ENCODE peak calls at places on chromosomes 16 and 17, in six cellular contexts. One of them, this sample, is unnamed.

GRCh38 chr16:77037696-77038347 is 153.2 kb upstream of the MON1B start:
- DNase-seq in esophagus squamous epithelium: no peak
- DNase-seq in A549: no peak
- DNase-seq in tibial nerve: no peak
- DNase-seq in uterus: no peak
- DNase-seq in IMR-90: no peak
- DNase-seq in this sample: peak; percentile 10

GRCh38 chr17:74873874-74874614 is 1.2 kb upstream of the FDXR start:
- DNase-seq in esophagus squamous epithelium: no peak
- DNase-seq in A549: peak; percentile 78
- DNase-seq in tibial nerve: no peak
- DNase-seq in uterus: no peak
- DNase-seq in IMR-90: no peak
- DNase-seq in this sample: peak; percentile 57

GRCh38 chr16:22970191-22970845 is 156.4 kb downstream of the HS3ST2 start:
- DNase-seq in esophagus squamous epithelium: no peak
- DNase-seq in A549: no peak
- DNase-seq in tibial nerve: no peak
- DNase-seq in uterus: no peak
- DNase-seq in IMR-90: no peak
- DNase-seq in this sample: no peak

GRCh38 chr17:17737938-17738894 is 57.0 kb downstream of the RAI1 start:
- DNase-seq in esophagus squamous epithelium: no peak
- DNase-seq in A549: peak; percentile 83
- DNase-seq in tibial nerve: no peak
- DNase-seq in uterus: no peak
- DNase-seq in IMR-90: no peak
- DNase-seq in this sample: no peak

GRCh38 chr17:72662827-72663190 is 429.7 kb downstream of the SLC39A11 start:
- DNase-seq in esophagus squamous epithelium: no peak
- DNase-seq in A549: no peak
- DNase-seq in tibial nerve: no peak
- DNase-seq in uterus: no peak
- DNase-seq in IMR-90: no peak
- DNase-seq in this sample: no peak

GRCh38 chr16:49473131-49473530 is 99.5 kb downstream of the C16orf78 start:
- DNase-seq in esophagus squamous epithelium: no peak
- DNase-seq in A549: no peak
- DNase-seq in tibial nerve: no peak
- DNase-seq in uterus: peak; percentile 4
- DNase-seq in IMR-90: no peak
- DNase-seq in this sample: no peak

GRCh38 chr17:48463531-48463930 is 33.5 kb upstream of the SKAP1 start:
- DNase-seq in esophagus squamous epithelium: no peak
- DNase-seq in A549: no peak
- DNase-seq in tibial nerve: no peak
- DNase-seq in uterus: no peak
- DNase-seq in IMR-90: no peak
- DNase-seq in this sample: no peak

GRCh38 chr17:19539841-19540311 is 6.2 kb downstream of the SLC47A1 start:
- DNase-seq in esophagus squamous epithelium: no peak
- DNase-seq in A549: no peak
- DNase-seq in tibial nerve: no peak
- DNase-seq in uterus: no peak
- DNase-seq in IMR-90: no peak
- DNase-seq in this sample: no peak

GRCh38 chr16:57594531-57595031 is 33.8 kb upstream of the ADGRG1 start:
- DNase-seq in esophagus squamous epithelium: no peak
- DNase-seq in A549: no peak
- DNase-seq in tibial nerve: no peak
- DNase-seq in uterus: no peak
- DNase-seq in IMR-90: no peak
- DNase-seq in this sample: no peak

GRCh38 chr16:8655184-8655717 is 19.2 kb upstream of the ABAT start:
- DNase-seq in esophagus squamous epithelium: no peak
- DNase-seq in A549: peak; percentile 17
- DNase-seq in tibial nerve: no peak
- DNase-seq in uterus: no peak
- DNase-seq in IMR-90: peak; percentile 35
- DNase-seq in this sample: peak; percentile 83

GRCh38 chr17:16443390-16444257 is 28.3 kb downstream of the TRPV2 start:
- DNase-seq in esophagus squamous epithelium: no peak
- DNase-seq in A549: no peak
- DNase-seq in tibial nerve: no peak
- DNase-seq in uterus: no peak
- DNase-seq in IMR-90: no peak
- DNase-seq in this sample: peak; percentile 50

GRCh38 chr17:51434434-51435170 is 174.3 kb downstream of the UTP18 start:
- DNase-seq in esophagus squamous epithelium: no peak
- DNase-seq in A549: peak; percentile 55
- DNase-seq in tibial nerve: no peak
- DNase-seq in uterus: no peak
- DNase-seq in IMR-90: no peak
- DNase-seq in this sample: peak; percentile 30

GRCh38 chr17:43406676-43407645 is 8.2 kb downstream of the ARL4D start:
- DNase-seq in esophagus squamous epithelium: no peak
- DNase-seq in A549: peak; percentile 72
- DNase-seq in tibial nerve: no peak
- DNase-seq in uterus: no peak
- DNase-seq in IMR-90: peak; percentile 84
- DNase-seq in this sample: no peak

GRCh38 chr16:76488065-76488417 is 210.8 kb downstream of the CNTNAP4 start:
- DNase-seq in esophagus squamous epithelium: no peak
- DNase-seq in A549: no peak
- DNase-seq in tibial nerve: no peak
- DNase-seq in uterus: no peak
- DNase-seq in IMR-90: no peak
- DNase-seq in this sample: no peak

GRCh38 chr17:19260958-19261357 is 23.8 kb downstream of the EPN2 start:
- DNase-seq in esophagus squamous epithelium: no peak
- DNase-seq in A549: peak; percentile 50
- DNase-seq in tibial nerve: no peak
- DNase-seq in uterus: peak; percentile 43
- DNase-seq in IMR-90: no peak
- DNase-seq in this sample: peak; percentile 33

GRCh38 chr16:87723224-87723619 is 42.6 kb downstream of the KLHDC4 start:
- DNase-seq in esophagus squamous epithelium: no peak
- DNase-seq in A549: no peak
- DNase-seq in tibial nerve: peak; percentile 66
- DNase-seq in uterus: no peak
- DNase-seq in IMR-90: peak; percentile 97
- DNase-seq in this sample: no peak

GRCh38 chr17:4229627-4230026 is 34.2 kb downstream of the ANKFY1 start:
- DNase-seq in esophagus squamous epithelium: no peak
- DNase-seq in A549: no peak
- DNase-seq in tibial nerve: peak; percentile 56
- DNase-seq in uterus: peak; percentile 68
- DNase-seq in IMR-90: peak; percentile 65
- DNase-seq in this sample: no peak

GRCh38 chr16:85056211-85056748 is 28.7 kb downstream of the KIAA0513 start:
- DNase-seq in esophagus squamous epithelium: no peak
- DNase-seq in A549: no peak
- DNase-seq in tibial nerve: no peak
- DNase-seq in uterus: peak; percentile 43
- DNase-seq in IMR-90: peak; percentile 36
- DNase-seq in this sample: peak; percentile 54

GRCh38 chr16:84368327-84368996 is at the start of gene ATP2C2:
- DNase-seq in esophagus squamous epithelium: no peak
- DNase-seq in A549: no peak
- DNase-seq in tibial nerve: no peak
- DNase-seq in uterus: no peak
- DNase-seq in IMR-90: no peak
- DNase-seq in this sample: no peak

GRCh38 chr16:57810197-57811024 is 8.1 kb upstream of the KIFC3 start:
- DNase-seq in esophagus squamous epithelium: peak; percentile 40
- DNase-seq in A549: peak; percentile 98
- DNase-seq in tibial nerve: peak; percentile 56
- DNase-seq in uterus: peak; percentile 76
- DNase-seq in IMR-90: peak; percentile 68
- DNase-seq in this sample: peak; percentile 98

GRCh38 chr16:88651276-88651988 is 579 bp upstream of the CYBA start:
- DNase-seq in esophagus squamous epithelium: peak; percentile 68
- DNase-seq in A549: peak; percentile 48
- DNase-seq in tibial nerve: no peak
- DNase-seq in uterus: no peak
- DNase-seq in IMR-90: no peak
- DNase-seq in this sample: peak; percentile 91

GRCh38 chr17:74987909-74988711 is 678 bp downstream of the CDR2L start:
- DNase-seq in esophagus squamous epithelium: no peak
- DNase-seq in A549: peak; percentile 74
- DNase-seq in tibial nerve: peak; percentile 78
- DNase-seq in uterus: peak; percentile 93
- DNase-seq in IMR-90: peak; percentile 76
- DNase-seq in this sample: peak; percentile 52

GRCh38 chr17:39867891-39868553 is at the start of gene ZPBP2:
- DNase-seq in esophagus squamous epithelium: no peak
- DNase-seq in A549: no peak
- DNase-seq in tibial nerve: no peak
- DNase-seq in uterus: no peak
- DNase-seq in IMR-90: no peak
- DNase-seq in this sample: no peak

GRCh38 chr17:78041401-78042179 is 83.1 kb downstream of the TNRC6C start:
- DNase-seq in esophagus squamous epithelium: no peak
- DNase-seq in A549: no peak
- DNase-seq in tibial nerve: no peak
- DNase-seq in uterus: no peak
- DNase-seq in IMR-90: no peak
- DNase-seq in this sample: no peak

GRCh38 chr17:55317284-55317683 is 52.5 kb downstream of the HLF start:
- DNase-seq in esophagus squamous epithelium: no peak
- DNase-seq in A549: no peak
- DNase-seq in tibial nerve: no peak
- DNase-seq in uterus: no peak
- DNase-seq in IMR-90: no peak
- DNase-seq in this sample: no peak
- TF ChIP-seq POLR2A in esophagus squamous epithelium: no peak
- TF ChIP-seq POLR2A in A549: no peak
- TF ChIP-seq POLR2A in tibial nerve: no peak
- TF ChIP-seq POLR2A in uterus: no peak
- TF ChIP-seq POLR2A in IMR-90: no peak
- TF ChIP-seq POLR2A in this sample: no peak

GRCh38 chr16:2761886-2762583 is 9.6 kb downstream of the SRRM2 start:
- DNase-seq in esophagus squamous epithelium: no peak
- DNase-seq in A549: no peak
- DNase-seq in tibial nerve: no peak
- DNase-seq in uterus: no peak
- DNase-seq in IMR-90: no peak
- DNase-seq in this sample: no peak
- TF ChIP-seq POLR2A in esophagus squamous epithelium: no peak
- TF ChIP-seq POLR2A in A549: no peak
- TF ChIP-seq POLR2A in tibial nerve: no peak
- TF ChIP-seq POLR2A in uterus: no peak
- TF ChIP-seq POLR2A in IMR-90: no peak
- TF ChIP-seq POLR2A in this sample: no peak

GRCh38 chr16:695355-696089 is 5.3 kb upstream of the WDR24 start:
- DNase-seq in esophagus squamous epithelium: no peak
- DNase-seq in A549: peak; percentile 78
- DNase-seq in tibial nerve: no peak
- DNase-seq in uterus: no peak
- DNase-seq in IMR-90: no peak
- DNase-seq in this sample: no peak
- TF ChIP-seq POLR2A in esophagus squamous epithelium: peak; percentile 32
- TF ChIP-seq POLR2A in A549: peak; percentile 42
- TF ChIP-seq POLR2A in tibial nerve: no peak
- TF ChIP-seq POLR2A in uterus: no peak
- TF ChIP-seq POLR2A in IMR-90: no peak
- TF ChIP-seq POLR2A in this sample: no peak

DNA sequence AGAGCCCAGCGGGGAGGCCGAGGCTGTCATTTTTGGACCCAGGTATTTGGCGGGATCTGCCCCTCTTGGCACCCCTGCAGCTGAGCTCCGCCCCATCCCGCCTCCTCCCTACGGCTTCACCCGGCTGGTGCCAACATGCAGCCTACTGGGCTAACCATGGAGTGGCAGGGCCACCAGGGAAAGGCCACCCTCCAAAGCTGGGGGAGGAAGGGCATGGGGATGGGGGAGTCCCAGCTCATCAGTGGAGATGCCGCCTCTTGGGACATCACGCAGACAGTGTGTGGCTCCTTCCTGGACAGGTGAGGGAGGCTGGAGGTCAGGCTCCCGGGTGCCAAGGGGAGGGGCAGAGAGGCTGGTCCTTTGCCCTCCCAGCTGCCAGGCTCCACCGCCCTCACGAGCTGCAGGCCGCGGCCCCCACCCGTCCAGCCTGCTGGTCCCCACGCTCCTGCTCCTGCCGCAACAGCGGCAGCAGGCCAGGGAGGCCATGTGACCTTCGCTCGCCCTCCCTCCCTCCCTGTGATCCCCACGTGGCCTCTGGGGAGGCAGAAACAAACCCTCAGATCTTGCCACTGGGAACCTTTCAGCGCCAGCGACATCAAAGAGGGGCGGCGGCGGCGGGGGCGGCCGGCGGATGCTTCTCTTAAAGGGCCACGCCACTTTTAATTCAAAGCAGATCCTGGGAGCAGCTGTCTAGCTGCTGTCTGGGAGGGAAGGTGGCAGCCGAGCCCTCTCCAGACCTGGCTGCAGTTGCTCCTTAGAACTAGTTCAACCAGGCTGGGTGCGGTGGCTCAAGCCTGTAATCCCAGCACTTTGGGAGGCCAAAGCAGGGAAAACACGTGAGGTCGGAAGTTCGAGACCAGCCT is 6.8 kb upstream of the NOTUM start:
- DNase-seq in esophagus squamous epithelium: no peak
- DNase-seq in A549: peak; percentile 67
- DNase-seq in tibial nerve: peak; percentile 53
- DNase-seq in uterus: peak; percentile 56
- DNase-seq in IMR-90: peak; percentile 32
- DNase-seq in this sample: peak; percentile 52
- TF ChIP-seq POLR2A in esophagus squamous epithelium: no peak
- TF ChIP-seq POLR2A in A549: no peak
- TF ChIP-seq POLR2A in tibial nerve: no peak
- TF ChIP-seq POLR2A in uterus: no peak
- TF ChIP-seq POLR2A in IMR-90: no peak
- TF ChIP-seq POLR2A in this sample: no peak

This sample was measured in NB4.